ENCODE peak calls at places on chromosomes 5 and 9, in five cellular contexts. One of them, this sample, is unnamed.
A peak's percentile ranks its signal among the peaks of the same experiment; 100 is the strongest.

GRCh38 chr5:92237896-92238295 is 854.8 kb upstream of the ARRDC3 start:
- DNase-seq in adrenal gland: no peak
- DNase-seq in tibial artery: no peak
- DNase-seq in heart right ventricle: no peak
- DNase-seq in body of pancreas: no peak
- DNase-seq in this sample: no peak

GRCh38 chr9:77586591-77586990 is 61.5 kb downstream of the GNA14 start:
- DNase-seq in body of pancreas: no peak
- DNase-seq in heart right ventricle: no peak
- DNase-seq in adrenal gland: no peak
- DNase-seq in tibial artery: no peak
- DNase-seq in this sample: no peak

GRCh38 chr9:19976226-19976625 is 187.4 kb upstream of the SLC24A2 start:
- DNase-seq in tibial artery: no peak
- DNase-seq in heart right ventricle: no peak
- DNase-seq in body of pancreas: no peak
- DNase-seq in adrenal gland: no peak
- DNase-seq in this sample: no peak

GRCh38 chr9:93130861-93131481 is 3.1 kb downstream of the NINJ1 start:
- DNase-seq in adrenal gland: peak; percentile 53
- DNase-seq in body of pancreas: peak; percentile 59
- DNase-seq in heart right ventricle: peak; percentile 54
- DNase-seq in tibial artery: peak; percentile 66
- DNase-seq in this sample: no peak

GRCh38 chr5:43773032-43773830 is 170.3 kb downstream of the NNT start:
- DNase-seq in tibial artery: no peak
- DNase-seq in body of pancreas: no peak
- DNase-seq in heart right ventricle: no peak
- DNase-seq in adrenal gland: no peak
- DNase-seq in this sample: peak; percentile 87

GRCh38 chr5:173862047-173862477 is 26.1 kb upstream of the CPEB4 start:
- DNase-seq in body of pancreas: no peak
- DNase-seq in heart right ventricle: no peak
- DNase-seq in tibial artery: no peak
- DNase-seq in adrenal gland: no peak
- DNase-seq in this sample: no peak

GRCh38 chr5:132055808-132056609 is 4.4 kb upstream of the IL3 start:
- DNase-seq in body of pancreas: no peak
- DNase-seq in adrenal gland: peak; percentile 7
- DNase-seq in tibial artery: no peak
- DNase-seq in heart right ventricle: no peak
- DNase-seq in this sample: no peak

GRCh38 chr9:81879501-81879916 is 48.7 kb upstream of the SPATA31D4 start:
- DNase-seq in body of pancreas: no peak
- DNase-seq in heart right ventricle: no peak
- DNase-seq in tibial artery: no peak
- DNase-seq in adrenal gland: no peak
- DNase-seq in this sample: no peak

GRCh38 chr5:1507457-1507856 is 16.3 kb downstream of the LPCAT1 start:
- DNase-seq in tibial artery: peak; percentile 18
- DNase-seq in adrenal gland: no peak
- DNase-seq in body of pancreas: no peak
- DNase-seq in heart right ventricle: peak; percentile 5
- DNase-seq in this sample: no peak

GRCh38 chr5:134114886-134115805 is 665 bp downstream of the TCF7 start:
- DNase-seq in heart right ventricle: no peak
- DNase-seq in body of pancreas: peak; percentile 66
- DNase-seq in tibial artery: no peak
- DNase-seq in adrenal gland: no peak
- DNase-seq in this sample: no peak

GRCh38 chr5:132473608-132474007 is 17.0 kb downstream of the IRF1 start:
- DNase-seq in tibial artery: peak; percentile 13
- DNase-seq in body of pancreas: no peak
- DNase-seq in adrenal gland: no peak
- DNase-seq in heart right ventricle: no peak
- DNase-seq in this sample: no peak

GRCh38 chr5:125470503-125470902 is 724.1 kb upstream of the ZNF608 start:
- DNase-seq in body of pancreas: no peak
- DNase-seq in adrenal gland: no peak
- DNase-seq in heart right ventricle: no peak
- DNase-seq in tibial artery: no peak
- DNase-seq in this sample: no peak

GRCh38 chr5:96699186-96699820 is 37.1 kb downstream of the CAST start:
- DNase-seq in heart right ventricle: no peak
- DNase-seq in adrenal gland: no peak
- DNase-seq in tibial artery: no peak
- DNase-seq in body of pancreas: no peak
- DNase-seq in this sample: peak; percentile 32

GRCh38 chr9:134968011-134968822 is 50.5 kb upstream of the FCN1 start:
- DNase-seq in body of pancreas: no peak
- DNase-seq in tibial artery: no peak
- DNase-seq in heart right ventricle: no peak
- DNase-seq in adrenal gland: no peak
- DNase-seq in this sample: peak; percentile 54

GRCh38 chr5:1176473-1177391 is 24.7 kb upstream of the SLC6A19 start:
- DNase-seq in adrenal gland: peak; percentile 13
- DNase-seq in heart right ventricle: peak; percentile 9
- DNase-seq in tibial artery: no peak
- DNase-seq in body of pancreas: peak; percentile 3
- DNase-seq in this sample: no peak

GRCh38 chr5:38515081-38515480 is 41.4 kb downstream of the LIFR start:
- DNase-seq in heart right ventricle: no peak
- DNase-seq in body of pancreas: no peak
- DNase-seq in adrenal gland: no peak
- DNase-seq in tibial artery: no peak
- DNase-seq in this sample: no peak

GRCh38 chr5:53123702-53124101 is 14.1 kb upstream of the MOCS2 start:
- DNase-seq in tibial artery: no peak
- DNase-seq in body of pancreas: no peak
- DNase-seq in adrenal gland: no peak
- DNase-seq in heart right ventricle: no peak
- DNase-seq in this sample: no peak

GRCh38 chr9:94779101-94779500 is 52.6 kb downstream of the AOPEP start:
- DNase-seq in body of pancreas: no peak
- DNase-seq in heart right ventricle: no peak
- DNase-seq in adrenal gland: no peak
- DNase-seq in tibial artery: no peak
- DNase-seq in this sample: no peak

GRCh38 chr5:6734781-6735180 is 21.5 kb downstream of the TENT4A start:
- DNase-seq in tibial artery: no peak
- DNase-seq in body of pancreas: no peak
- DNase-seq in heart right ventricle: no peak
- DNase-seq in adrenal gland: no peak
- DNase-seq in this sample: no peak

GRCh38 chr5:157450024-157450423 is 10.0 kb upstream of the NIPAL4 start:
- DNase-seq in body of pancreas: no peak
- DNase-seq in tibial artery: no peak
- DNase-seq in adrenal gland: no peak
- DNase-seq in heart right ventricle: no peak
- DNase-seq in this sample: no peak

GRCh38 chr9:120394058-120394669 is 185.8 kb downstream of the CDK5RAP2 start:
- DNase-seq in adrenal gland: no peak
- DNase-seq in body of pancreas: no peak
- DNase-seq in tibial artery: no peak
- DNase-seq in heart right ventricle: no peak
- DNase-seq in this sample: peak; percentile 95

GRCh38 chr5:66113160-66113559 is 30.9 kb upstream of the SREK1 start:
- DNase-seq in body of pancreas: no peak
- DNase-seq in heart right ventricle: no peak
- DNase-seq in tibial artery: no peak
- DNase-seq in adrenal gland: no peak
- DNase-seq in this sample: no peak

GRCh38 chr5:151660616-151661015 is 26.1 kb downstream of the SPARC start:
- DNase-seq in adrenal gland: no peak
- DNase-seq in heart right ventricle: no peak
- DNase-seq in body of pancreas: no peak
- DNase-seq in tibial artery: no peak
- DNase-seq in this sample: peak; percentile 75

GRCh38 chr9:104682642-104683041 is 11.7 kb upstream of the OR13D1 start:
- DNase-seq in adrenal gland: no peak
- DNase-seq in tibial artery: no peak
- DNase-seq in body of pancreas: no peak
- DNase-seq in heart right ventricle: no peak
- DNase-seq in this sample: peak; percentile 56

GRCh38 chr5:2006971-2007291 is 124.2 kb upstream of the IRX4 start:
- DNase-seq in heart right ventricle: no peak
- DNase-seq in body of pancreas: no peak
- DNase-seq in tibial artery: no peak
- DNase-seq in adrenal gland: no peak
- DNase-seq in this sample: no peak

GRCh38 chr5:157266286-157267007 is 524 bp downstream of the CYFIP2 start:
- DNase-seq in adrenal gland: no peak
- DNase-seq in tibial artery: no peak
- DNase-seq in heart right ventricle: peak; percentile 31
- DNase-seq in body of pancreas: peak; percentile 56
- DNase-seq in this sample: no peak

GRCh38 chr5:2255915-2256645 is 373.4 kb upstream of the IRX4 start:
- DNase-seq in adrenal gland: no peak
- DNase-seq in body of pancreas: no peak
- DNase-seq in heart right ventricle: no peak
- DNase-seq in tibial artery: no peak
- DNase-seq in this sample: no peak

GRCh38 chr9:136614372-136614922 is 48.3 kb upstream of the EGFL7 start:
- DNase-seq in tibial artery: no peak
- DNase-seq in heart right ventricle: peak; percentile 55
- DNase-seq in adrenal gland: no peak
- DNase-seq in body of pancreas: peak; percentile 41
- DNase-seq in this sample: peak; percentile 92

GRCh38 chr5:71456362-71456743 is 902 bp downstream of the BDP1 start:
- DNase-seq in body of pancreas: no peak
- DNase-seq in tibial artery: no peak
- DNase-seq in adrenal gland: no peak
- DNase-seq in heart right ventricle: no peak
- DNase-seq in this sample: no peak

GRCh38 chr5:140340605-140341004 is 5.8 kb downstream of the HBEGF start:
- DNase-seq in body of pancreas: no peak
- DNase-seq in heart right ventricle: no peak
- DNase-seq in adrenal gland: no peak
- DNase-seq in tibial artery: no peak
- DNase-seq in this sample: no peak

GRCh38 chr5:55114061-55114460 is 11.6 kb downstream of the GZMA start:
- DNase-seq in adrenal gland: no peak
- DNase-seq in heart right ventricle: no peak
- DNase-seq in tibial artery: no peak
- DNase-seq in body of pancreas: no peak
- DNase-seq in this sample: no peak

GRCh38 chr9:120587357-120587756 is 7.4 kb upstream of the CDK5RAP2 start:
- DNase-seq in body of pancreas: no peak
- DNase-seq in adrenal gland: no peak
- DNase-seq in tibial artery: no peak
- DNase-seq in heart right ventricle: no peak
- DNase-seq in this sample: no peak

DNA sequence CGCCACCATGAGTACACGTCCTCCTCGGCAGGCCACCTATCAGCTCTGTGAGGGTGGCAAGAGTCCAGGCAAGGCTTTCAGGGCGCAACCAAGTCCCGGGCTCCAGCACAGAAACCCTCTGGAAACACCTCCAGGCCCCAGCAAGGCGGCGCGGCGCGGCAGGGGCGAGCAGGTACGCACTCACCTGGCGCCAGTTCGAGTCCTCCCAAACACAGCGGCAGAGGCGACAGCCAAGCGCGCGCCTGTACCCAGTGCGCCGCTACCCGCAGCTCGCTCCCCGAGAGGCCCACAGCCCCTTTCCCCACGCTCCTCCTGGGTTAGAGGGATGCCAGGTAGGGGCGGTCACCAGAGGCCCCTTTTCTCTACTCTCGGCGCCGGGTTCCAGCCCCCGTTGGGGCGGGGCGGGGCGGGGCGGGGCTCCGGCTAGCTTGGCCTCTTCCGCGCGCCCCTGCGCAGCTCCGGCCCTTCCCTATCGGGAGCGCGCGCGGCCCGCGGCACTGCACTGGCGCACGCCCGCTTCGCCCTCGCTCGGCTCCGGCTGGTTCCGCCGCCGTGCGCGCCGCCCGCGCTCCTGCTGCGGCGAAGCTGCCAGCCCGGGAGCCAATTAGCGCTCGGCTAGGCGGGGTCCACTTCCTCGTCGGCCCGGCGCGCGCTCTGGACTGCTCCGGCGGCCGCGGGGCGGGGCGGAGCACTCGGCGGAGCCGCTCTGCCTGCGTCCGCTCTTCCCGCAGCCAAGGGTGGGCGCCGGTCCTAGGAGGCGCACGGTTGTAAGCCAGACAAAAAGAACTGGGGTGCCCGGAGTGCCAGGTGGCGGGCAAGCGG is at the start of the genes NMRK1 and OSTF1:
- DNase-seq in heart right ventricle: peak; percentile 97
- DNase-seq in tibial artery: peak; percentile 93
- DNase-seq in body of pancreas: peak; percentile 96
- DNase-seq in adrenal gland: peak; percentile 96
- DNase-seq in this sample: peak; percentile 99
- H3K4me3 ChIP-seq in heart right ventricle: peak within 1 kb of the TSS; percentile 97
- H3K4me3 ChIP-seq in tibial artery: peak within 1 kb of the TSS; percentile 84
- H3K4me3 ChIP-seq in body of pancreas: peak within 1 kb of the TSS; percentile 69
- H3K4me3 ChIP-seq in adrenal gland: peak within 1 kb of the TSS; percentile 91
- H3K4me3 ChIP-seq in this sample: peak within 1 kb of the TSS; percentile 88

GRCh38 chr5:116359575-116359974 is 215.0 kb downstream of the SEMA6A start:
- DNase-seq in heart right ventricle: no peak
- DNase-seq in tibial artery: peak; percentile 45
- DNase-seq in body of pancreas: no peak
- DNase-seq in adrenal gland: no peak
- DNase-seq in this sample: no peak
- H3K4me1 ChIP-seq in heart right ventricle: peaks cover 34% of the 10 kb centered on the region
- H3K4me1 ChIP-seq in tibial artery: no peaks in the 10 kb centered on the region
- H3K4me1 ChIP-seq in body of pancreas: peaks cover 13% of the 10 kb centered on the region
- H3K4me1 ChIP-seq in adrenal gland: peaks cover 14% of the 10 kb centered on the region
- H3K4me1 ChIP-seq in this sample: peaks cover 40% of the 10 kb centered on the region

GRCh38 chr5:123157797-123158528 is 68.9 kb downstream of the PRDM6 start:
- DNase-seq in adrenal gland: no peak
- DNase-seq in heart right ventricle: no peak
- DNase-seq in body of pancreas: no peak
- DNase-seq in tibial artery: no peak
- DNase-seq in this sample: peak; percentile 61
- TF ChIP-seq CTCF in adrenal gland: no peak
- TF ChIP-seq CTCF in heart right ventricle: no peak
- TF ChIP-seq CTCF in body of pancreas: no peak
- TF ChIP-seq CTCF in tibial artery: no peak
- TF ChIP-seq CTCF in this sample: peak; percentile 33

DNA sequence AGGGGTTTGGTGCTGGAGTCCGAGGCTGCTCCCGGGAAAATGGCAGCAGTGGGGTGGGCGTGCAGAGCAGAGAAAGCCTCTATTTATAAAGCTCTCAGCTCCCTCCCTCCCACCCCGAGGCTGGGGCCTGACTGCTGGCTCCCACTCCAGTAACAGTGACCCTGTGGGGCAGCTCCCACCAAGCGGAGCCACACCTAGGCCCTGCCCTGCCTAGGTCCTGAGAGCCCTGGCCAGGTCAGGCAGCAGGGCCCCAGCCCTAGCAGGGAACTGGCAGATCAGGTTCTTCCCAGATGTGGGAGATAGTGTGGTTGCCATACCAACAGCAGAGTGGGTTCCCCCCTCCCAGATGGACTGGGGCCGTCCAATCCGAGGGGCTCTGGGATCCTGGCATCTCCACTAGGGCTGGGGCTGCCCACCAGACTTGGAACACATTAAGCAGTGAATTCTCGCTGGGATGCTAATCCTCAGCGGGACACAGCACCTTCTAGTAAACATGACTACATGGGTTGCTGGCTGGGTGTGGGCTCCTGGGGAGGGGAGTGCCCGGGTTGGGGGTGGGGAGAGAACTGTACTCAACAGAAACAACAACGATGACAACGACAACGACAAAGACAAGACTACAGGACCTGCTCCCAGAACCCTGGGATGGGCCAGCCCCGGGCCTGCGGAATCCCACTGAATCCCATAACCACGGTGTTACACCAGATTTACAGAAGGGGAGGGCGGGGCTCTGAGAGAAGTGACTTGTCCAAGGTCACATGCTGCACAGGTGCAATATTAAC is 1.5 kb downstream of the SH3GLB2 start:
- DNase-seq in adrenal gland: no peak
- DNase-seq in heart right ventricle: no peak
- DNase-seq in tibial artery: no peak
- DNase-seq in body of pancreas: peak; percentile 79
- DNase-seq in this sample: no peak
- H3K4me3 ChIP-seq in adrenal gland: no peak overlapping the region
- H3K4me3 ChIP-seq in heart right ventricle: no peak overlapping the region
- H3K4me3 ChIP-seq in tibial artery: peak overlapping the region; percentile 89
- H3K4me3 ChIP-seq in body of pancreas: no peak overlapping the region
- H3K4me3 ChIP-seq in this sample: no peak overlapping the region